ENCODE peak calls at places on chromosome 18, in ten cellular contexts. I is HCT116, Q is transverse colon, R is coronary artery, M is PC-3, D is AG10803, T is left ventricle myocardium inferior, C is dorsolateral prefrontal cortex, F is HepG2, J is heart right ventricle. B is an unnamed sample.
A peak's percentile ranks its signal among the peaks of the same experiment; 100 is the strongest.

GRCh38 chr18:48000701-48001100 is 70.2 kb upstream of the SMAD2 start:
- DNase-seq in I (no peak), Q (no peak), R (no peak), M (no peak), D (no peak), T (no peak), C (no peak), F (no peak), J (no peak), B (no peak)

GRCh38 chr18:44700652-44701051 is 20.0 kb downstream of the SETBP1 start:
- DNase-seq in I (no peak), Q (peak; percentile 34), R (no peak), M (no peak), D (no peak), T (no peak), C (no peak), F (no peak), J (peak; percentile 26), B (no peak)

GRCh38 chr18:60350150-60350549 is 22.4 kb downstream of the MC4R start:
- DNase-seq in I (no peak), Q (no peak), R (no peak), M (no peak), D (no peak), T (no peak), C (no peak), F (no peak), J (no peak), B (no peak)

GRCh38 chr18:49934457-49934856 is 121.1 kb upstream of the ACAA2 start:
- DNase-seq in I (no peak), Q (no peak), R (no peak), M (no peak), D (no peak), T (no peak), C (no peak), F (no peak), J (no peak), B (no peak)

GRCh38 chr18:9720327-9720726 is 12.2 kb downstream of the RAB31 start:
- DNase-seq in I (no peak), Q (no peak), R (peak; percentile 65), M (no peak), D (no peak), T (no peak), C (no peak), F (no peak), J (no peak), B (no peak)

GRCh38 chr18:9153281-9153680 is 16.7 kb downstream of the ANKRD12 start:
- DNase-seq in I (no peak), Q (no peak), R (no peak), M (no peak), D (no peak), T (no peak), C (no peak), F (no peak), J (no peak), B (no peak)

GRCh38 chr18:58314284-58314683 is 270.3 kb downstream of the NEDD4L start:
- DNase-seq in I (peak; percentile 53), Q (peak; percentile 37), R (no peak), M (peak; percentile 86), D (peak; percentile 97), T (no peak), C (peak; percentile 62), F (peak; percentile 65), J (peak; percentile 46), B (no peak)

GRCh38 chr18:7926526-7926925 is 359.4 kb downstream of the PTPRM start:
- DNase-seq in I (peak; percentile 64), Q (no peak), R (no peak), M (peak; percentile 48), D (no peak), T (no peak), C (no peak), F (peak; percentile 53), J (no peak), B (peak; percentile 26)

GRCh38 chr18:37511933-37512332 is 53.7 kb downstream of the CELF4 start:
- DNase-seq in I (no peak), Q (no peak), R (no peak), M (no peak), D (no peak), T (no peak), C (no peak), F (no peak), J (no peak), B (no peak)

GRCh38 chr18:4836146-4836545 is 360.9 kb downstream of the AKAIN1 start:
- DNase-seq in I (no peak), Q (no peak), R (no peak), M (no peak), D (no peak), T (no peak), C (no peak), F (no peak), J (no peak), B (no peak)

GRCh38 chr18:10705786-10706185 is 180.0 kb downstream of the NAPG start:
- DNase-seq in I (no peak), Q (no peak), R (no peak), M (no peak), D (no peak), T (no peak), C (peak; percentile 60), F (peak; percentile 77), J (no peak), B (no peak)

DNA sequence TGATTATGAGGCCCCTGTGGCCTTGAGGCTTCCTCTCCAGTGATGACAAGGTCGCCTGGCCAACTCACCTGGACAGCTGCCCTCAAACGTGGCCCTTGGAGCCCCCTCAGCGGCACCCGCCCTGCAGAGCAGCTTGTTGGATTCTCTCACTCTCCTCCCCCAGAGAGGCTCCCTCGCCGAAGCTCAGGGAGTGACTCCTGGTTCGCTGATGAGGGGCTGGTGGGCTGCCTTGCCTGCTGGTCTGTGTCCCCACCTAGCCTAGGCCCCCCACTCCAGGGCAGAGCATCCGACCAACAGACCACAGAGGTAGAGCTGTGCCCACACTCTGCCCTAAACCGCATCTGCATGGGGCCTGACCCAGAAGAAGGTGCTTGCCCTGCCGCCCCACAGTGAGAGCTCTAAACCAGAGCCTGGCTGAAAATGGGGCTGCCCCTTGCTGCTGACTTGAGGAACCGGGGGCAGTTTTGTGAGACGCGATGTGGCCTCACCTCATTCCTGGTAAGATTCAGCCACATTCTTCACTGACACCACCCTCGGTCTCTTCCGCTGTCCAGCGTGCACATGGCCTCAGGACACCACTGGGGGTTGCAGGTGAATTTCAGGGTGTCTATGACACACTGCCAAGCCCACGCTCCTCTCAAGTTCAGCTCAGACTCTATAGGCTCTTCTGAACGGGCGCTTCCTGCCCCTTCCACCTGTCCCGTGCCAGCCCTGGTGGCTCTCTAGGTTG is 131.6 kb downstream of the CABLES1 start:
- DNase-seq in I (no peak), Q (no peak), R (no peak), M (no peak), D (no peak), T (no peak), C (no peak), F (no peak), J (no peak), B (no peak)
- TF ChIP-seq CTCF in I (no peak), Q (no peak), R (no peak), M (no peak), D (no peak), T (no peak), C (no peak), F (no peak), J (no peak), B (no peak)

GRCh38 chr18:25921677-25922421 is 168.6 kb downstream of the SS18 start:
- DNase-seq in I (peak; percentile 57), Q (peak; percentile 45), R (no peak), M (peak; percentile 60), D (peak; percentile 7), T (no peak), C (no peak), F (peak; percentile 31), J (no peak), B (peak; percentile 62)
- TF ChIP-seq CTCF in I (peak; percentile 81), Q (peak; percentile 52), R (no peak), M (peak; percentile 75), D (peak; percentile 55), T (peak; percentile 54), C (no peak), F (peak; percentile 68), J (peak; percentile 34), B (peak; percentile 79)

DNA sequence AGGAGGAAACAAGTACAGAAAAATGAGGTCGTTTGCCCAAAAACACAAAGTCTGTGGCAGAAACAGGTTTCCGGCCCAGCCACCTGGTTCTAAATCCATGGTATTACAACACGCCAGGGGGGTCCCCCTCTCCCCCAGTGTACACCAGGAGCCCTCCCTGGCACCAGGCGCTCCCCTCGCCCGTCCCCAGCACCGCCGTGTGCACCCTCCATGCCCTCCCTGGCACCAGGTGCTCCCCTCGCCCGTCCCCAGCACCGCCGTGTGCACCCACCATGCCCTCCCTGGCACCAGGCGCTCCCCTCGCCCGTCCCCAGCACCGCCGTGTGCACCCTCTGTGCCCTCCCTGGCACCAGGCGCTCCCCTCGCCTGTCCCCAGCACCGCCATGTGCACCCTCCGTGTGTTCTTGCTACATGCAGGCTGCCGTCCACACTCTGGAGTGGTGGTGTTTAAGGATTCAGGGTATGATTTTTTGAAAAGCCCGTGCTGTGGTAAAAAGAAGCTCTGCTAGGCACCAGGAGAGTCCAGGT is 59.8 kb upstream of the NFATC1 start:
- DNase-seq in I (no peak), Q (no peak), R (no peak), M (no peak), D (no peak), T (no peak), C (no peak), F (no peak), J (no peak), B (no peak)
- TF ChIP-seq CTCF in I (no peak), Q (no peak), R (no peak), M (no peak), D (no peak), T (no peak), C (no peak), F (no peak), J (no peak), B (no peak)

GRCh38 chr18:65934874-65935273 is 184.1 kb downstream of the CDH7 start:
- DNase-seq in I (no peak), Q (no peak), R (no peak), M (no peak), D (no peak), T (no peak), C (no peak), F (no peak), J (no peak), B (no peak)

GRCh38 chr18:65938592-65939372 is 188.0 kb downstream of the CDH7 start:
- DNase-seq in I (peak; percentile 0), Q (peak; percentile 14), R (no peak), M (peak; percentile 80), D (no peak), T (no peak), C (no peak), F (peak; percentile 34), J (no peak), B (peak; percentile 53)

GRCh38 chr18:65937180-65937579 is 186.4 kb downstream of the CDH7 start:
- DNase-seq in I (no peak), Q (no peak), R (no peak), M (no peak), D (no peak), T (no peak), C (no peak), F (no peak), J (no peak), B (no peak)

GRCh38 chr18:65941482-65941881 is 190.7 kb downstream of the CDH7 start:
- DNase-seq in I (no peak), Q (no peak), R (no peak), M (no peak), D (no peak), T (no peak), C (no peak), F (no peak), J (no peak), B (no peak)

DNA sequence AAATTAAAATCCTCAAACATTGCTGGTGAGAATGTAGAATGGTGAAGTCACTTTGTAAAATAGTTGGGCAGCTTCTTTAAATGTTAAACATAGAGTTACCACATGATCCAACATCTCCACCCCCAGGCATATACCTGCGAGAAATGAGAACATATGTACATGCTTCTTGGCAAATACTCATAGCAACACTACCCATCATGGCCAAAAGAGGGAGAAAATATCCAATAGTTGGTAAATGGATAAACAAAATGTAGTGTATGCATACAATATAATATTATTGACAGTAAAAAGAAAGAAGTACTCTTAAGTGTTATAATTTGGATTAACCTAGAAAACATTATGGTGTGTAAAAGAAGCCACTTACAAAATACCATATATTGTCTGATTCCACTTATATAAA is 185.9 kb downstream of the CDH7 start:
- DNase-seq in I (no peak), Q (no peak), R (no peak), M (peak; percentile 36), D (no peak), T (no peak), C (no peak), F (no peak), J (no peak), B (no peak)
- TF ChIP-seq CTCF in I (no peak), Q (no peak), R (no peak), M (peak; percentile 41), D (no peak), T (no peak), C (no peak), F (no peak), J (no peak), B (no peak)

B was measured in endothelial cell.